ENCODE peak calls at places on chromosome 4, in seven cellular contexts. Z is neuronal stem cell, E is IMR-90, B is mesendoderm, T is H1, R is H9, X is trophoblast cell. H is an unnamed sample. For H3K4me1, the result is how much of the 10 kb centered on the place peaks cover.

GRCh38 chr4:4271912-4272311 is 18.0 kb downstream of the LYAR start:
- DNase-seq in Z (no peak), T (no peak), X (peak), B (peak), R (no peak), E (no peak), H (peak)

GRCh38 chr4:71689822-71690221 is 94.1 kb downstream of the GC start:
- DNase-seq in Z (no peak), T (no peak), B (peak), E (no peak), R (no peak), X (peak), H (no peak)

GRCh38 chr4:102867278-102868152 is 1.3 kb upstream of the CISD2 start:
- DNase-seq in R (no peak), Z (no peak), E (no peak), X (no peak), T (no peak), B (no peak), H (no peak)

GRCh38 chr4:32025840-32026459 is 1305.8 kb downstream of the PCDH7 start:
- DNase-seq in E (no peak), R (no peak), Z (no peak), T (no peak), X (no peak), B (peak), H (peak)

GRCh38 chr4:88865051-88865450 is 167.4 kb upstream of the NAP1L5 start:
- DNase-seq in X (no peak), Z (no peak), R (no peak), E (peak), B (no peak), T (no peak), H (peak)

GRCh38 chr4:151600432-151600831 is 160.4 kb downstream of the GATB start:
- DNase-seq in E (peak), B (no peak), X (no peak), Z (no peak), T (no peak), R (no peak), H (no peak)

GRCh38 chr4:5773271-5773555 is 62.2 kb downstream of the EVC start:
- DNase-seq in R (peak), B (no peak), Z (no peak), X (no peak), T (no peak), E (peak), H (no peak)

GRCh38 chr4:74692973-74693372 is 101.3 kb downstream of the BTC start:
- DNase-seq in Z (no peak), T (no peak), E (peak), B (no peak), R (no peak), X (no peak), H (peak)

GRCh38 chr4:39181905-39182638 is at the start of gene WDR19:
- DNase-seq in Z (peak), E (peak), X (peak), R (peak), B (peak), T (peak), H (peak)

GRCh38 chr4:2428496-2429213 is 9.9 kb downstream of the CFAP99 start:
- DNase-seq in B (no peak), T (no peak), E (no peak), X (no peak), Z (no peak), R (peak), H (no peak)

GRCh38 chr4:39043058-39043696 is 11.0 kb upstream of the TMEM156 start:
- DNase-seq in X (peak), E (peak), T (no peak), Z (no peak), R (no peak), B (peak), H (peak)

GRCh38 chr4:163164591-163164990 is 2.1 kb downstream of the NAF1 start:
- DNase-seq in T (no peak), Z (no peak), E (no peak), X (peak), R (no peak), B (no peak), H (peak)

GRCh38 chr4:38180456-38180855 is 220.3 kb downstream of the PTTG2 start:
- DNase-seq in R (no peak), Z (no peak), B (peak), T (no peak), X (no peak), E (peak), H (no peak)

GRCh38 chr4:159398236-159398638 is 295.4 kb downstream of the RAPGEF2 start:
- DNase-seq in T (no peak), X (no peak), R (no peak), B (no peak), Z (no peak), E (peak), H (peak)

GRCh38 chr4:88195666-88196365 is 37.4 kb upstream of the ABCG2 start:
- DNase-seq in E (no peak), X (no peak), Z (no peak), B (peak), R (peak), T (no peak), H (no peak)

GRCh38 chr4:40924096-40924792 is 174.5 kb downstream of the NSUN7 start:
- DNase-seq in B (peak), X (peak), T (no peak), Z (peak), E (peak), R (peak), H (peak)

GRCh38 chr4:145045180-145045579 is 52.8 kb downstream of the ANAPC10 start:
- DNase-seq in E (no peak), R (no peak), B (no peak), Z (no peak), T (no peak), X (no peak), H (no peak)

GRCh38 chr4:71400788-71401187 is 62.0 kb downstream of the SLC4A4 start:
- DNase-seq in T (no peak), R (no peak), X (no peak), Z (no peak), B (no peak), E (no peak), H (no peak)

GRCh38 chr4:139401368-139401767 is 52.6 kb upstream of the RAB33B start:
- DNase-seq in E (no peak), T (no peak), R (no peak), X (no peak), B (no peak), Z (no peak), H (no peak)

GRCh38 chr4:14596904-14597303 is 405.4 kb upstream of the CPEB2 start:
- DNase-seq in T (peak), R (peak), E (no peak), X (no peak), B (peak), Z (no peak), H (no peak)

GRCh38 chr4:68011684-68012083 is 48.4 kb upstream of the TMPRSS11A start:
- DNase-seq in X (no peak), E (no peak), B (no peak), R (no peak), Z (no peak), T (no peak), H (no peak)

GRCh38 chr4:20464381-20464780 is 212.7 kb downstream of the SLIT2 start:
- DNase-seq in T (no peak), Z (no peak), E (peak), X (no peak), B (no peak), R (no peak), H (peak)

GRCh38 chr4:98638661-98639060 is 19.8 kb downstream of the TSPAN5 start:
- DNase-seq in X (no peak), T (no peak), Z (no peak), B (no peak), R (no peak), E (peak), H (peak)

GRCh38 chr4:52993771-52994170 is 131.7 kb downstream of the RASL11B start:
- DNase-seq in Z (no peak), X (no peak), T (no peak), B (no peak), R (no peak), E (no peak), H (no peak)

GRCh38 chr4:151147000-151147399 is 47.6 kb downstream of the RPS3A start:
- DNase-seq in R (no peak), Z (no peak), E (peak), X (no peak), T (no peak), B (no peak), H (peak)

GRCh38 chr4:8727546-8728510 is 135.3 kb downstream of the CPZ start:
- DNase-seq in T (no peak), E (no peak), X (no peak), R (peak), B (no peak), Z (no peak), H (no peak)
- H2BK120ac ChIP-seq in T (no peak), E (no peak), X (no peak), R (no peak), B (no peak), Z (peak), H (no peak)

GRCh38 chr4:106312997-106313522 is 2.9 kb downstream of the TBCK start:
- DNase-seq in T (no peak), E (no peak), X (no peak), B (no peak), R (no peak), Z (no peak), H (peak)
- H3K9ac ChIP-seq in T (no peak), E (no peak), X (no peak), B (no peak), R (no peak), Z (no peak), H (peak)

GRCh38 chr4:1217366-1217765 is 31.6 kb downstream of the CTBP1 start:
- DNase-seq in T (no peak), Z (no peak), B (no peak), E (no peak), X (no peak), R (no peak), H (no peak)

GRCh38 chr4:1218892-1219552 is 29.9 kb downstream of the CTBP1 start:
- DNase-seq in R (no peak), X (no peak), T (no peak), E (no peak), Z (no peak), B (no peak), H (no peak)

GRCh38 chr4:1216076-1216614 is 32.8 kb downstream of the CTBP1 start:
- DNase-seq in X (no peak), R (no peak), E (no peak), B (no peak), Z (no peak), T (no peak), H (no peak)

GRCh38 chr4:1215347-1216075 is 33.4 kb downstream of the CTBP1 start:
- DNase-seq in X (no peak), Z (no peak), T (no peak), B (no peak), E (no peak), R (no peak), H (no peak)

DNA sequence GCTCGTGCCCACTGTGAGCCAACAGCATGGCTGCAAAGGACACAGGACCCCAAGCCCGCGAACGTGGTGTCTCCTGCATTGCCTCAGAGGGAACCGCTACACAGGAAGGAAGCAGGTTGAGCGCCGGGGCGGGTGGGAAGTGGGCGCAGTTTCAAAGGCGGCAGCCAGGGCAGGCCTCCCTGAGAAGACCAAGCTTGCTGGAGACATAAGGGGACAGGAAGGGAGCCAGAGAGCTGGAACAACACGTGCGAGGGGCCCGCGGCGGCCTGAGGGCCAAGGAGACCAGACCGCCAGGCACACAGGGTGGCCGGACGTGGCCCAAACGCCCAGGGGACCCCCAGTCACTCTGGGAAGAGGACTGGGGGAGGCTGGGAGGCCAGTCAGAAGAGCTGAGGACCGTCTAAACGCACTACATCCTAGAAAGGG is 32.0 kb downstream of the CTBP1 start:
- DNase-seq in Z (no peak), B (no peak), X (no peak), T (no peak), R (no peak), E (no peak), H (no peak)
- H3K4me1 ChIP-seq in Z (under half), B (under half), X (under half), T (under half), R (under half), E (under half), H (under half)

DNA sequence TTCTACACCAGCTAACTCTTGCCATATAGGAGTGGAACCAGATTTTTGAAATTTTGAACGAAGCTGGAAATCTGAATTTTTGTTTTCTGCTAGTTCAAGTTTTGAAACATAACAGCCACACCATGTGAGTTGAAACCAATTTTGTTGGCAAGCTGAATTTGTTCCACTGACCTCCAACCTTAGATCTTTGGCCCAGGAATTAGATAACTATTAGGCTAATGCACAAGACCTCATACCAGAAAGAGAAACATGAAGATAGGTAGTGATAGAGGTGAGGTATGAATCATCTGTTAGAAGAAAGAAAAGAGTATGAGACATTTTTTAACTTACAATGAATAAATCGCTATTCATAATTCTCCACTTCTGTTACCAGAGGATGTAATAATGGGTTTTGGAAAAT is 76.8 kb upstream of the ACSL1 start:
- DNase-seq in X (no peak), E (no peak), R (no peak), B (no peak), T (no peak), Z (no peak), H (no peak)
- H2BK120ac ChIP-seq in X (no peak), E (no peak), R (no peak), B (no peak), T (no peak), Z (no peak), H (no peak)

H was measured in mesenchymal stem cell.